ENCODE peak calls at places on chromosome 22, in nine cellular contexts. L is activated gamma-delta T cell treated with anti-CD3 and anti-CD28 coated beads, Interleukin-2, amount 50 U/mL, for 16 hours; Z is NCI-H1436; E is mesendoderm; K is activated naive CD4-positive, alpha-beta T cell treated with Interleukin-2 at 50 U/mL for 16 hours; S is bronchial epithelial cell; R is activated CD4-positive, alpha-beta T cell treated with anti-CD3 and anti-CD28 coated beads, Interleukin-2, amount 50 U/mL, for 24 hours; X is nucleus accumbens; Q is T-helper 1 cell. C is an unnamed sample.

GRCh38 chr22:47384977-47385376 is 622.5 kb downstream of the TBC1D22A start:
- DNase-seq in Q (no peak), Z (no peak), L (no peak), S (no peak), K (no peak), E (no peak), R (no peak), X (no peak), C (no peak)

GRCh38 chr22:35961480-35961902 is 67.1 kb downstream of the RBFOX2 start:
- DNase-seq in R (no peak), S (peak), L (no peak), Z (no peak), K (no peak), X (no peak), E (peak), Q (no peak), C (no peak)

GRCh38 chr22:44659140-44659539 is 42.9 kb upstream of the PRR5 start:
- DNase-seq in X (no peak), R (no peak), Z (no peak), E (no peak), Q (no peak), S (no peak), L (no peak), K (no peak), C (no peak)

GRCh38 chr22:38964989-38965388 is 7.6 kb downstream of the APOBEC3A start:
- DNase-seq in R (no peak), E (no peak), X (no peak), Q (no peak), L (no peak), Z (no peak), K (no peak), S (no peak), C (no peak)

GRCh38 chr22:17370766-17371181 is 1.5 kb downstream of the CECR2 start:
- DNase-seq in R (no peak), L (no peak), S (no peak), X (no peak), E (no peak), K (no peak), Z (no peak), Q (no peak), C (no peak)

GRCh38 chr22:47034905-47035419 is 272.5 kb downstream of the TBC1D22A start:
- DNase-seq in E (no peak), K (no peak), S (no peak), Z (no peak), R (no peak), L (no peak), X (no peak), Q (no peak), C (no peak)

GRCh38 chr22:32631507-32632245 is 157.1 kb downstream of the FBXO7 start:
- DNase-seq in S (no peak), Q (no peak), E (no peak), X (no peak), K (no peak), Z (no peak), L (no peak), R (no peak), C (no peak)

GRCh38 chr22:17954200-17954859 is 70.0 kb downstream of the MICAL3 start:
- DNase-seq in Z (no peak), R (no peak), X (no peak), S (no peak), K (no peak), E (no peak), L (no peak), Q (no peak), C (no peak)

GRCh38 chr22:31179345-31179744 is 19.4 kb downstream of the RNF185 start:
- DNase-seq in L (no peak), X (no peak), Z (no peak), K (no peak), S (peak), R (no peak), Q (no peak), E (no peak), C (no peak)

GRCh38 chr22:41857160-41857859 is 24.4 kb downstream of the SREBF2 start:
- DNase-seq in Z (peak), E (peak), L (peak), Q (peak), R (peak), S (peak), K (peak), X (no peak), C (no peak)

GRCh38 chr22:35407352-35407751 is 7.4 kb downstream of the MCM5 start:
- DNase-seq in S (no peak), R (no peak), Z (no peak), E (no peak), X (no peak), Q (no peak), L (no peak), K (no peak), C (no peak)

GRCh38 chr22:33188316-33188715 is 130.1 kb upstream of the SYN3 start:
- DNase-seq in Z (no peak), E (peak), S (peak), Q (no peak), R (no peak), L (no peak), X (no peak), K (no peak), C (no peak)

GRCh38 chr22:49244466-49245420 is 582.9 kb downstream of the BRD1 start:
- DNase-seq in S (no peak), L (no peak), Z (no peak), Q (no peak), X (no peak), R (no peak), E (no peak), K (no peak), C (peak)

GRCh38 chr22:50306753-50307749 is at the start of gene PLXNB2:
- DNase-seq in Q (no peak), Z (peak), K (peak), L (no peak), S (peak), X (no peak), R (no peak), E (peak), C (no peak)

GRCh38 chr22:36580846-36581245 is 51.9 kb upstream of the EIF3D start:
- DNase-seq in Z (no peak), S (no peak), E (no peak), X (no peak), K (no peak), Q (no peak), R (no peak), L (no peak), C (no peak)

GRCh38 chr22:28075260-28075981 is 156.4 kb upstream of the PITPNB start:
- DNase-seq in E (peak), R (no peak), Q (no peak), X (no peak), S (peak), L (no peak), Z (no peak), K (no peak), C (no peak)

GRCh38 chr22:22158965-22159364 is 85.6 kb upstream of the VPREB1 start:
- DNase-seq in Q (no peak), K (no peak), E (no peak), R (no peak), X (no peak), Z (no peak), S (no peak), L (no peak), C (no peak)

GRCh38 chr22:21942939-21943338 is 9.7 kb downstream of the PPM1F start:
- DNase-seq in K (no peak), Q (no peak), Z (no peak), E (no peak), L (no peak), X (no peak), S (no peak), R (no peak), C (no peak)

GRCh38 chr22:29387921-29388758 is at the start of gene AP1B1:
- DNase-seq in E (peak), Z (peak), S (peak), K (peak), R (peak), Q (peak), L (peak), X (no peak), C (no peak)

GRCh38 chr22:35437038-35437437 is 37.1 kb downstream of the MCM5 start:
- DNase-seq in L (no peak), Q (no peak), S (no peak), K (no peak), E (peak), X (no peak), Z (no peak), R (no peak), C (no peak)

GRCh38 chr22:49545606-49546005 is 282.1 kb downstream of the BRD1 start:
- DNase-seq in X (no peak), E (no peak), Q (no peak), K (no peak), R (no peak), S (no peak), L (no peak), Z (no peak), C (no peak)

GRCh38 chr22:25564320-25564978 is at the start of gene GRK3:
- DNase-seq in S (peak), E (peak), Z (peak), L (peak), Q (peak), X (peak), R (peak), K (peak), C (no peak)

GRCh38 chr22:45096256-45096907 is 67.3 kb upstream of the NUP50 start:
- DNase-seq in L (peak), S (peak), Z (peak), X (no peak), K (peak), Q (no peak), E (peak), R (peak), C (no peak)

GRCh38 chr22:38699143-38699542 is 1.6 kb downstream of the JOSD1 start:
- DNase-seq in Z (no peak), L (no peak), Q (no peak), S (no peak), X (no peak), E (no peak), R (no peak), K (no peak), C (no peak)

GRCh38 chr22:17783773-17784480 is 9.7 kb upstream of the BID start:
- DNase-seq in E (no peak), Z (no peak), S (no peak), X (no peak), K (no peak), L (no peak), R (no peak), Q (no peak), C (no peak)

GRCh38 chr22:37196539-37197450 is 8.7 kb upstream of the C1QTNF6 start:
- DNase-seq in Q (no peak), X (no peak), K (no peak), L (no peak), S (peak), R (no peak), Z (no peak), E (peak), C (no peak)

GRCh38 chr22:19604711-19605268 is 80.6 kb upstream of the CLDN5 start:
- DNase-seq in K (no peak), X (no peak), Q (no peak), L (no peak), R (no peak), E (no peak), Z (no peak), S (no peak), C (no peak)

GRCh38 chr22:27663812-27664211 is 137.7 kb downstream of the MN1 start:
- DNase-seq in R (no peak), Z (no peak), Q (no peak), S (peak), K (no peak), X (no peak), E (no peak), L (no peak), C (no peak)

GRCh38 chr22:42313804-42314581 is 43.5 kb upstream of the TCF20 start:
- DNase-seq in E (peak), K (no peak), S (peak), R (no peak), Z (no peak), L (no peak), X (no peak), Q (peak), C (no peak)

GRCh38 chr22:25447067-25447688 is 117.3 kb upstream of the GRK3 start:
- DNase-seq in R (no peak), E (no peak), K (no peak), Z (no peak), L (no peak), X (no peak), Q (no peak), S (no peak), C (no peak)

C was measured in vagina.